ENCODE peak calls at places on chromosome 17, in four cellular contexts. P, Y, D and A are unnamed samples.

GRCh38 chr17:81223758-81224122 is 975 bp upstream of the CEP131 start:
- DNase-seq in P (no peak), Y (no peak), D (no peak), A (no peak)

GRCh38 chr17:9272506-9272905 is 251.2 kb downstream of the NTN1 start:
- DNase-seq in P (no peak), Y (no peak), D (no peak), A (no peak)

GRCh38 chr17:54348234-54348633 is 525.5 kb downstream of the KIF2B start:
- DNase-seq in P (no peak), Y (no peak), D (no peak), A (no peak)

GRCh38 chr17:74466111-74466784 is at the start of gene CD300A:
- DNase-seq in P (peak; percentile 63), Y (peak; percentile 94), D (peak; percentile 82), A (no peak)

GRCh38 chr17:59154721-59155438 is at the start of gene SKA2:
- DNase-seq in P (peak; percentile 99), Y (peak; percentile 96), D (peak; percentile 96), A (no peak)

GRCh38 chr17:49548506-49549310 is 27.0 kb upstream of the NXPH3 start:
- DNase-seq in P (peak; percentile 34), Y (peak; percentile 58), D (no peak), A (no peak)

GRCh38 chr17:57943645-57944044 is 11.6 kb downstream of the CUEDC1 start:
- DNase-seq in P (no peak), Y (no peak), D (no peak), A (no peak)

GRCh38 chr17:3977387-3977786 is 13.2 kb upstream of the ATP2A3 start:
- DNase-seq in P (no peak), Y (no peak), D (peak; percentile 46), A (no peak)

GRCh38 chr17:77957215-77957868 is 1.2 kb upstream of the TNRC6C start:
- DNase-seq in P (no peak), Y (no peak), D (no peak), A (no peak)

GRCh38 chr17:48102700-48103378 is 1.6 kb upstream of the CBX1 start:
- DNase-seq in P (peak; percentile 19), Y (peak; percentile 27), D (no peak), A (no peak)

GRCh38 chr17:39668141-39668924 is at the start of gene PNMT:
- DNase-seq in P (peak; percentile 71), Y (peak; percentile 93), D (peak; percentile 83), A (peak; percentile 56)

GRCh38 chr17:39669897-39670735 is 1.9 kb downstream of the PNMT start:
- DNase-seq in P (no peak), Y (no peak), D (no peak), A (no peak)

GRCh38 chr17:39672522-39673334 is 4.5 kb downstream of the PNMT start:
- DNase-seq in P (no peak), Y (peak; percentile 52), D (no peak), A (no peak)

GRCh38 chr17:39671651-39672521 is 3.6 kb downstream of the PNMT start:
- DNase-seq in P (peak; percentile 47), Y (peak; percentile 72), D (no peak), A (no peak)

GRCh38 chr17:39670746-39671145 is 2.5 kb downstream of the PNMT start:
- DNase-seq in P (no peak), Y (no peak), D (no peak), A (no peak)
- H3K4me1 ChIP-seq in P (peaks cover 43% of the 10 kb centered on the region), Y (peaks cover 15% of the 10 kb centered on the region), D (peaks cover 35% of the 10 kb centered on the region), A (peaks cover 11% of the 10 kb centered on the region)

GRCh38 chr17:21278304-21279197 is 6.0 kb upstream of the MAP2K3 start:
- DNase-seq in P (peak; percentile 47), Y (peak; percentile 87), D (peak; percentile 82), A (no peak)
- H3K4me1 ChIP-seq in P (peaks cover 14% of the 10 kb centered on the region), Y (peaks cover 21% of the 10 kb centered on the region), D (peaks cover 44% of the 10 kb centered on the region), A (peaks cover 27% of the 10 kb centered on the region)

DNA sequence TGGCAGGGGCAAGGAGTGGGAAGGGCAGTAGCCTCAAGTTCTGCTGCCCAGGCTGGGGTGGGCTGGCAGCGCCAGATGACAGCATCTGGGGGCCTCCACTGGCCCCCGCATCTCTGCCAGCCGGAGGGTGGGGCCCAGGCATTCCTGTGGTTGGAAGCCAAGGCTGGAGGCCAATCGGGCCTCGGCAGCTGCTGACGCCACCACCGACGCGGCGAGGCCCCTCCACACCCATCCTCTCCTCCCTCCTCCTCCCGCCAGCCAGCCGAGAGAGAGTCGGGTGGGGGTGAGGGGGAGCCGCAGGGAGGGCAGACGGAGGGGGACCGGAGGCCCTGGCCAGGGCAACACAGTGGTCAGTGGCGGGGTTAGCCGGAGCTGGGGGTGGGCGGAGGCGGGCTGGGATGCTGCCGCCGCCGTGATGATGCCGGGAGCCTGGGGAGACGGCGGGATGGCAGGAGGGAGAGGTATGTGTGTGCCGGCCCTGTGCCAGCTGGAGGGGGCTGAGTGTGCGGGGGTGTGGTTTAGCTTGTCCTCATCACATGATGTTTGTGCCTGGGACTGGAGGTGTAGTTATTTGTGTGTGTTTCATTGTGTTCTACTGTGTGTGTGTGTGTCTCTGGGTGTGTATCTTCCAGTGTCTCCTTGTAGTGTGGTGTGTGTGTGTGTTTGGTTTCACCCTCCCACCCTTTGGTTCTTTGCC is 36.6 kb downstream of the ARHGAP23 start:
- DNase-seq in P (peak; percentile 52), Y (peak; percentile 86), D (peak; percentile 83), A (no peak)
- H3K4me1 ChIP-seq in P (peaks cover 4% of the 10 kb centered on the region), Y (peaks cover 32% of the 10 kb centered on the region), D (peaks cover 41% of the 10 kb centered on the region), A (no peaks in the 10 kb centered on the region)

GRCh38 chr17:40532520-40533253 is 31.3 kb upstream of the TNS4 start:
- DNase-seq in P (no peak), Y (peak; percentile 22), D (no peak), A (no peak)
- H3K4me1 ChIP-seq in P (peaks cover 16% of the 10 kb centered on the region), Y (peaks cover 33% of the 10 kb centered on the region), D (peaks cover 58% of the 10 kb centered on the region), A (peaks cover 73% of the 10 kb centered on the region)